ENCODE peak calls at places on chromosomes 13 and 19, in nine cellular contexts. One of them, this sample, is unnamed.
A peak's percentile ranks its signal among the peaks of the same experiment; 100 is the strongest.

GRCh38 chr19:3404324-3405260 is 38.2 kb downstream of the NFIC start:
- DNase-seq in left lung: peak; percentile 78
- DNase-seq in AG10803: peak; percentile 94
- DNase-seq in uterus: peak; percentile 91
- DNase-seq in BJ: peak; percentile 42
- DNase-seq in B cell: no peak
- DNase-seq in hepatocyte: peak; percentile 58
- DNase-seq in tibial nerve: peak; percentile 79
- DNase-seq in bronchial epithelial cell: peak; percentile 60
- DNase-seq in this sample: peak; percentile 82

GRCh38 chr19:4432918-4433506 is 24.6 kb downstream of the UBXN6 start:
- DNase-seq in bronchial epithelial cell: no peak
- DNase-seq in AG10803: no peak
- DNase-seq in tibial nerve: no peak
- DNase-seq in hepatocyte: no peak
- DNase-seq in BJ: no peak
- DNase-seq in left lung: no peak
- DNase-seq in uterus: no peak
- DNase-seq in B cell: no peak
- DNase-seq in this sample: no peak

GRCh38 chr13:26941345-26942174 is 181.0 kb upstream of the GPR12 start:
- DNase-seq in BJ: peak; percentile 16
- DNase-seq in left lung: no peak
- DNase-seq in hepatocyte: peak; percentile 52
- DNase-seq in tibial nerve: no peak
- DNase-seq in bronchial epithelial cell: peak; percentile 71
- DNase-seq in uterus: no peak
- DNase-seq in B cell: no peak
- DNase-seq in AG10803: peak; percentile 50
- DNase-seq in this sample: no peak

GRCh38 chr19:57803594-57804325 is 11.0 kb downstream of the ZNF552 start:
- DNase-seq in tibial nerve: no peak
- DNase-seq in uterus: peak; percentile 23
- DNase-seq in B cell: no peak
- DNase-seq in AG10803: peak; percentile 97
- DNase-seq in bronchial epithelial cell: peak; percentile 62
- DNase-seq in BJ: peak; percentile 34
- DNase-seq in hepatocyte: peak; percentile 61
- DNase-seq in left lung: peak; percentile 47
- DNase-seq in this sample: no peak

GRCh38 chr19:13987101-13987890 is 18.8 kb downstream of the RFX1 start:
- DNase-seq in AG10803: no peak
- DNase-seq in bronchial epithelial cell: no peak
- DNase-seq in B cell: peak; percentile 25
- DNase-seq in BJ: no peak
- DNase-seq in uterus: no peak
- DNase-seq in hepatocyte: no peak
- DNase-seq in tibial nerve: no peak
- DNase-seq in left lung: peak; percentile 83
- DNase-seq in this sample: no peak

GRCh38 chr19:49932731-49933131 is 3.4 kb upstream of the NUP62 start:
- DNase-seq in B cell: peak; percentile 18
- DNase-seq in left lung: no peak
- DNase-seq in uterus: no peak
- DNase-seq in BJ: no peak
- DNase-seq in bronchial epithelial cell: no peak
- DNase-seq in hepatocyte: no peak
- DNase-seq in tibial nerve: no peak
- DNase-seq in AG10803: no peak
- DNase-seq in this sample: no peak

GRCh38 chr13:35926859-35927530 is 204.2 kb downstream of the DCLK1 start:
- DNase-seq in tibial nerve: peak; percentile 33
- DNase-seq in bronchial epithelial cell: peak; percentile 1
- DNase-seq in hepatocyte: no peak
- DNase-seq in BJ: no peak
- DNase-seq in uterus: peak; percentile 47
- DNase-seq in B cell: no peak
- DNase-seq in left lung: no peak
- DNase-seq in AG10803: peak; percentile 23
- DNase-seq in this sample: no peak

GRCh38 chr13:95937700-95938320 is 115.4 kb downstream of the UGGT2 start:
- DNase-seq in uterus: no peak
- DNase-seq in left lung: no peak
- DNase-seq in B cell: no peak
- DNase-seq in tibial nerve: no peak
- DNase-seq in bronchial epithelial cell: no peak
- DNase-seq in BJ: no peak
- DNase-seq in AG10803: no peak
- DNase-seq in hepatocyte: no peak
- DNase-seq in this sample: no peak

GRCh38 chr19:4877753-4878490 is 10.5 kb upstream of the PLIN3 start:
- DNase-seq in left lung: no peak
- DNase-seq in uterus: no peak
- DNase-seq in tibial nerve: peak; percentile 21
- DNase-seq in B cell: no peak
- DNase-seq in bronchial epithelial cell: no peak
- DNase-seq in BJ: no peak
- DNase-seq in AG10803: no peak
- DNase-seq in hepatocyte: no peak
- DNase-seq in this sample: no peak

GRCh38 chr19:38134538-38135149 is 89.4 kb downstream of the DPF1 start:
- DNase-seq in hepatocyte: peak; percentile 46
- DNase-seq in left lung: no peak
- DNase-seq in B cell: no peak
- DNase-seq in bronchial epithelial cell: peak; percentile 50
- DNase-seq in AG10803: peak; percentile 30
- DNase-seq in uterus: no peak
- DNase-seq in BJ: no peak
- DNase-seq in tibial nerve: no peak
- DNase-seq in this sample: no peak

GRCh38 chr19:3146677-3147100 is 10.9 kb downstream of the GNA15 start:
- DNase-seq in AG10803: no peak
- DNase-seq in BJ: no peak
- DNase-seq in bronchial epithelial cell: no peak
- DNase-seq in tibial nerve: no peak
- DNase-seq in hepatocyte: no peak
- DNase-seq in B cell: peak; percentile 68
- DNase-seq in left lung: no peak
- DNase-seq in uterus: no peak
- DNase-seq in this sample: no peak

GRCh38 chr19:3283886-3284657 is 59.6 kb downstream of the CELF5 start:
- DNase-seq in AG10803: no peak
- DNase-seq in B cell: peak; percentile 22
- DNase-seq in bronchial epithelial cell: no peak
- DNase-seq in BJ: no peak
- DNase-seq in tibial nerve: no peak
- DNase-seq in uterus: no peak
- DNase-seq in hepatocyte: no peak
- DNase-seq in left lung: no peak
- DNase-seq in this sample: no peak

GRCh38 chr13:28408235-28408848 is 86.6 kb downstream of the FLT1 start:
- DNase-seq in left lung: no peak
- DNase-seq in bronchial epithelial cell: no peak
- DNase-seq in uterus: peak; percentile 23
- DNase-seq in B cell: no peak
- DNase-seq in AG10803: no peak
- DNase-seq in BJ: no peak
- DNase-seq in tibial nerve: no peak
- DNase-seq in hepatocyte: peak; percentile 50
- DNase-seq in this sample: no peak

GRCh38 chr13:50645092-50645491 is 198.4 kb downstream of the DLEU7 start:
- DNase-seq in left lung: no peak
- DNase-seq in hepatocyte: no peak
- DNase-seq in AG10803: peak; percentile 59
- DNase-seq in uterus: no peak
- DNase-seq in B cell: no peak
- DNase-seq in tibial nerve: no peak
- DNase-seq in bronchial epithelial cell: peak; percentile 84
- DNase-seq in BJ: no peak
- DNase-seq in this sample: no peak

GRCh38 chr19:33245948-33246728 is 20.5 kb upstream of the SLC7A10 start:
- DNase-seq in AG10803: no peak
- DNase-seq in bronchial epithelial cell: no peak
- DNase-seq in tibial nerve: no peak
- DNase-seq in left lung: no peak
- DNase-seq in uterus: no peak
- DNase-seq in B cell: no peak
- DNase-seq in hepatocyte: no peak
- DNase-seq in BJ: no peak
- DNase-seq in this sample: no peak
- TF ChIP-seq CTCF in AG10803: peak; percentile 50
- TF ChIP-seq CTCF in bronchial epithelial cell: peak; percentile 64
- TF ChIP-seq CTCF in tibial nerve: no peak
- TF ChIP-seq CTCF in left lung: peak; percentile 78
- TF ChIP-seq CTCF in uterus: no peak
- TF ChIP-seq CTCF in B cell: peak; percentile 39
- TF ChIP-seq CTCF in hepatocyte: peak; percentile 34
- TF ChIP-seq CTCF in BJ: peak; percentile 62
- TF ChIP-seq CTCF in this sample: peak; percentile 40

GRCh38 chr19:16381756-16382401 is 57.3 kb downstream of the KLF2 start:
- DNase-seq in AG10803: peak; percentile 88
- DNase-seq in left lung: no peak
- DNase-seq in bronchial epithelial cell: no peak
- DNase-seq in tibial nerve: peak; percentile 82
- DNase-seq in B cell: no peak
- DNase-seq in uterus: peak; percentile 86
- DNase-seq in BJ: no peak
- DNase-seq in hepatocyte: no peak
- DNase-seq in this sample: no peak
- TF ChIP-seq CTCF in AG10803: no peak
- TF ChIP-seq CTCF in left lung: no peak
- TF ChIP-seq CTCF in bronchial epithelial cell: no peak
- TF ChIP-seq CTCF in tibial nerve: peak; percentile 7
- TF ChIP-seq CTCF in B cell: no peak
- TF ChIP-seq CTCF in uterus: no peak
- TF ChIP-seq CTCF in BJ: no peak
- TF ChIP-seq CTCF in hepatocyte: no peak
- TF ChIP-seq CTCF in this sample: no peak

DNA sequence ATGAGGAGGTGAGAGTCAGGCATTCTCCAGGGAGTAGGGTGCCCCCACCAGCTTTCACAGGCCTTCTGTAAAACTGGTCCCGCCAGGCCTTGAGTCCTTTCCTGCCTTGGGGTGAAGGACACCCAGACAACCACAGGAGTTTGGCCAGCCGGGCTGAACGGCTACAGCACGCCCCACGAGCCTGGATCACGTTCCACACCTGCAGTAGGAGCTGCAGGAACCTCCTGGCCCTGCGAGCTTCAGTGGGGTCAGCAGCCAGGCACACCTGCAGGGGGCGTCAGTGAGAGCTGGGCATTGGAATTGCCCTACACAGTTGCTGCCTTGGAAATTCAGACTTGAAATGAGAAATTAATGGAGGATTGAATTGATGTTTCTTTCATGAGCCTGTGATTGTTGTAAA is 45.7 kb downstream of the COL4A2 start:
- DNase-seq in uterus: no peak
- DNase-seq in BJ: no peak
- DNase-seq in tibial nerve: no peak
- DNase-seq in AG10803: no peak
- DNase-seq in hepatocyte: no peak
- DNase-seq in B cell: no peak
- DNase-seq in bronchial epithelial cell: no peak
- DNase-seq in left lung: no peak
- DNase-seq in this sample: no peak
- TF ChIP-seq CTCF in uterus: no peak
- TF ChIP-seq CTCF in BJ: peak; percentile 10
- TF ChIP-seq CTCF in tibial nerve: no peak
- TF ChIP-seq CTCF in AG10803: peak; percentile 3
- TF ChIP-seq CTCF in hepatocyte: no peak
- TF ChIP-seq CTCF in B cell: no peak
- TF ChIP-seq CTCF in bronchial epithelial cell: peak; percentile 19
- TF ChIP-seq CTCF in left lung: no peak
- TF ChIP-seq CTCF in this sample: peak; percentile 5

DNA sequence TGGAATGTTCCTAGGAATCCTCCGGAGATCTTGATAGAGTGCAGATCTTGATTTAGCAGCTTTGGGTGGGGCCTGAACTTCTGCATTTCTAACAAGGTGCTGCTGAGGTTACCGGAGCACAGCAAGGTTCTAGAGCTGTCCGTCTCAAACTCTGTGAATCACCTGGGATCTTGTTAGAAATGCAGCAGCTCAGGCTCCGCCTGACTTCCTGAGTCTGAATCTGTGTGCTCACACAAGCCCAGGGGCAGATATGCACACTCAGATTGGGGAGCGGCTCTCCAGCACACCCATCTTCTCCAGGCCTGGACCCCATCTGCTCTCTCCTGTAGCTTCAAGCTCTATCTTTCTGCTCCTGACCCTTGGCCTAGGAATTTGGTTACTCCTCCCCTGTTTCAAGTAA is 3.5 kb upstream of the TEX26 start:
- DNase-seq in tibial nerve: no peak
- DNase-seq in B cell: no peak
- DNase-seq in hepatocyte: no peak
- DNase-seq in left lung: no peak
- DNase-seq in BJ: no peak
- DNase-seq in bronchial epithelial cell: peak; percentile 68
- DNase-seq in AG10803: no peak
- DNase-seq in uterus: no peak
- DNase-seq in this sample: no peak
- TF ChIP-seq CTCF in tibial nerve: no peak
- TF ChIP-seq CTCF in B cell: no peak
- TF ChIP-seq CTCF in hepatocyte: no peak
- TF ChIP-seq CTCF in left lung: no peak
- TF ChIP-seq CTCF in BJ: no peak
- TF ChIP-seq CTCF in bronchial epithelial cell: no peak
- TF ChIP-seq CTCF in AG10803: no peak
- TF ChIP-seq CTCF in uterus: no peak
- TF ChIP-seq CTCF in this sample: no peak

This sample was measured in AG09319.